ENCODE peak calls at places on chromosomes 1 and 21, in six cellular contexts. One of them, this sample, is unnamed.

GRCh38 chr1:155003227-155003765 is 694 bp downstream of the ZBTB7B start:
- DNase-seq in omental fat pad: no peak
- DNase-seq in psoas muscle: peak
- DNase-seq in HL-60: no peak
- DNase-seq in Calu3: no peak
- DNase-seq in GM12864: no peak
- DNase-seq in this sample: no peak

GRCh38 chr1:61076728-61077675 is 5.4 kb upstream of the NFIA start:
- DNase-seq in omental fat pad: peak
- DNase-seq in psoas muscle: peak
- DNase-seq in HL-60: peak
- DNase-seq in Calu3: peak
- DNase-seq in GM12864: peak
- DNase-seq in this sample: peak

GRCh38 chr1:167057297-167057688 is 32.9 kb downstream of the GPA33 start:
- DNase-seq in omental fat pad: no peak
- DNase-seq in psoas muscle: no peak
- DNase-seq in HL-60: peak
- DNase-seq in Calu3: peak
- DNase-seq in GM12864: peak
- DNase-seq in this sample: peak

GRCh38 chr1:55037733-55038551 is 1.4 kb upstream of the PCSK9 start:
- DNase-seq in omental fat pad: no peak
- DNase-seq in psoas muscle: no peak
- DNase-seq in HL-60: no peak
- DNase-seq in Calu3: no peak
- DNase-seq in GM12864: no peak
- DNase-seq in this sample: no peak

GRCh38 chr1:199312626-199313025 is 673.8 kb downstream of the PTPRC start:
- DNase-seq in omental fat pad: no peak
- DNase-seq in psoas muscle: no peak
- DNase-seq in HL-60: no peak
- DNase-seq in Calu3: no peak
- DNase-seq in GM12864: no peak
- DNase-seq in this sample: no peak

GRCh38 chr1:87179851-87180519 is 148.7 kb upstream of the LMO4 start:
- DNase-seq in omental fat pad: no peak
- DNase-seq in psoas muscle: no peak
- DNase-seq in HL-60: peak
- DNase-seq in Calu3: no peak
- DNase-seq in GM12864: no peak
- DNase-seq in this sample: no peak

GRCh38 chr1:77281491-77282186 is at the start of gene AK5:
- DNase-seq in omental fat pad: no peak
- DNase-seq in psoas muscle: peak
- DNase-seq in HL-60: peak
- DNase-seq in Calu3: peak
- DNase-seq in GM12864: no peak
- DNase-seq in this sample: peak

GRCh38 chr21:29669416-29669815 is 270.4 kb downstream of the GRIK1 start:
- DNase-seq in omental fat pad: no peak
- DNase-seq in psoas muscle: no peak
- DNase-seq in HL-60: no peak
- DNase-seq in Calu3: no peak
- DNase-seq in GM12864: no peak
- DNase-seq in this sample: no peak

GRCh38 chr1:154663656-154664055 is 55.7 kb upstream of the ADAR start:
- DNase-seq in omental fat pad: no peak
- DNase-seq in psoas muscle: no peak
- DNase-seq in HL-60: no peak
- DNase-seq in Calu3: no peak
- DNase-seq in GM12864: no peak
- DNase-seq in this sample: no peak

GRCh38 chr21:17003221-17003620 is 509.6 kb upstream of the CXADR start:
- DNase-seq in omental fat pad: no peak
- DNase-seq in psoas muscle: no peak
- DNase-seq in HL-60: no peak
- DNase-seq in Calu3: no peak
- DNase-seq in GM12864: no peak
- DNase-seq in this sample: no peak

GRCh38 chr21:41673596-41674335 is 93.1 kb downstream of the RIPK4 start:
- DNase-seq in omental fat pad: no peak
- DNase-seq in psoas muscle: no peak
- DNase-seq in HL-60: no peak
- DNase-seq in Calu3: no peak
- DNase-seq in GM12864: no peak
- DNase-seq in this sample: no peak

GRCh38 chr1:226763741-226764264 is 24.7 kb upstream of the ITPKB start:
- DNase-seq in omental fat pad: no peak
- DNase-seq in psoas muscle: no peak
- DNase-seq in HL-60: no peak
- DNase-seq in Calu3: peak
- DNase-seq in GM12864: no peak
- DNase-seq in this sample: no peak

GRCh38 chr1:232695626-232696025 is 65.7 kb upstream of the SIPA1L2 start:
- DNase-seq in omental fat pad: no peak
- DNase-seq in psoas muscle: no peak
- DNase-seq in HL-60: no peak
- DNase-seq in Calu3: no peak
- DNase-seq in GM12864: no peak
- DNase-seq in this sample: no peak

GRCh38 chr1:224565186-224565585 is 50.9 kb upstream of the CNIH3 start:
- DNase-seq in omental fat pad: no peak
- DNase-seq in psoas muscle: peak
- DNase-seq in HL-60: peak
- DNase-seq in Calu3: peak
- DNase-seq in GM12864: no peak
- DNase-seq in this sample: no peak

GRCh38 chr1:114152211-114153050 is 1.2 kb downstream of the SYT6 start:
- DNase-seq in omental fat pad: no peak
- DNase-seq in psoas muscle: peak
- DNase-seq in HL-60: peak
- DNase-seq in Calu3: no peak
- DNase-seq in GM12864: no peak
- DNase-seq in this sample: peak

GRCh38 chr21:31205412-31205811 is 138.6 kb downstream of the TIAM1 start:
- DNase-seq in omental fat pad: no peak
- DNase-seq in psoas muscle: no peak
- DNase-seq in HL-60: no peak
- DNase-seq in Calu3: no peak
- DNase-seq in GM12864: no peak
- DNase-seq in this sample: no peak

GRCh38 chr1:234603221-234604204 is 6.5 kb downstream of the IRF2BP2 start:
- DNase-seq in omental fat pad: no peak
- DNase-seq in psoas muscle: no peak
- DNase-seq in HL-60: peak
- DNase-seq in Calu3: no peak
- DNase-seq in GM12864: no peak
- DNase-seq in this sample: no peak

GRCh38 chr1:165235777-165236285 is 120.7 kb downstream of the LMX1A start:
- DNase-seq in omental fat pad: no peak
- DNase-seq in psoas muscle: peak
- DNase-seq in HL-60: no peak
- DNase-seq in Calu3: peak
- DNase-seq in GM12864: no peak
- DNase-seq in this sample: peak

GRCh38 chr1:182957902-182958395 is 5.0 kb upstream of the SHCBP1L start:
- DNase-seq in omental fat pad: no peak
- DNase-seq in psoas muscle: no peak
- DNase-seq in HL-60: no peak
- DNase-seq in Calu3: no peak
- DNase-seq in GM12864: no peak
- DNase-seq in this sample: no peak

GRCh38 chr1:206658264-206658980 is 23.1 kb downstream of the DYRK3 start:
- DNase-seq in omental fat pad: no peak
- DNase-seq in psoas muscle: peak
- DNase-seq in HL-60: peak
- DNase-seq in Calu3: peak
- DNase-seq in GM12864: no peak
- DNase-seq in this sample: peak

GRCh38 chr1:112807117-112807516 is 92.0 kb upstream of the PPM1J start:
- DNase-seq in omental fat pad: no peak
- DNase-seq in psoas muscle: no peak
- DNase-seq in HL-60: no peak
- DNase-seq in Calu3: peak
- DNase-seq in GM12864: no peak
- DNase-seq in this sample: no peak

GRCh38 chr1:48753293-48753692 is 23.4 kb downstream of the BEND5 start:
- DNase-seq in omental fat pad: no peak
- DNase-seq in psoas muscle: no peak
- DNase-seq in HL-60: no peak
- DNase-seq in Calu3: no peak
- DNase-seq in GM12864: no peak
- DNase-seq in this sample: no peak

GRCh38 chr1:227893696-227894305 is 53.9 kb downstream of the WNT9A start:
- DNase-seq in omental fat pad: peak
- DNase-seq in psoas muscle: peak
- DNase-seq in HL-60: no peak
- DNase-seq in Calu3: no peak
- DNase-seq in GM12864: no peak
- DNase-seq in this sample: no peak
- TF ChIP-seq CTCF in omental fat pad: no peak
- TF ChIP-seq CTCF in psoas muscle: no peak
- TF ChIP-seq CTCF in HL-60: no peak
- TF ChIP-seq CTCF in Calu3: no peak
- TF ChIP-seq CTCF in GM12864: no peak
- TF ChIP-seq CTCF in this sample: no peak

GRCh38 chr1:43054961-43055360 is 96.3 kb upstream of the SLC2A1 start:
- DNase-seq in omental fat pad: no peak
- DNase-seq in psoas muscle: no peak
- DNase-seq in HL-60: no peak
- DNase-seq in Calu3: no peak
- DNase-seq in GM12864: no peak
- DNase-seq in this sample: no peak
- TF ChIP-seq CTCF in omental fat pad: no peak
- TF ChIP-seq CTCF in psoas muscle: no peak
- TF ChIP-seq CTCF in HL-60: no peak
- TF ChIP-seq CTCF in Calu3: no peak
- TF ChIP-seq CTCF in GM12864: no peak
- TF ChIP-seq CTCF in this sample: no peak

GRCh38 chr1:156075158-156075557 is 7.1 kb downstream of the MEX3A start:
- DNase-seq in omental fat pad: no peak
- DNase-seq in psoas muscle: no peak
- DNase-seq in HL-60: no peak
- DNase-seq in Calu3: no peak
- DNase-seq in GM12864: no peak
- DNase-seq in this sample: no peak
- TF ChIP-seq CTCF in omental fat pad: no peak
- TF ChIP-seq CTCF in psoas muscle: no peak
- TF ChIP-seq CTCF in HL-60: no peak
- TF ChIP-seq CTCF in Calu3: no peak
- TF ChIP-seq CTCF in GM12864: no peak
- TF ChIP-seq CTCF in this sample: no peak

GRCh38 chr1:85838238-85838637 is 130.0 kb upstream of the ZNHIT6 start:
- DNase-seq in omental fat pad: no peak
- DNase-seq in psoas muscle: no peak
- DNase-seq in HL-60: no peak
- DNase-seq in Calu3: no peak
- DNase-seq in GM12864: peak
- DNase-seq in this sample: no peak

GRCh38 chr1:85836736-85837135 is 128.5 kb upstream of the ZNHIT6 start:
- DNase-seq in omental fat pad: no peak
- DNase-seq in psoas muscle: no peak
- DNase-seq in HL-60: no peak
- DNase-seq in Calu3: no peak
- DNase-seq in GM12864: no peak
- DNase-seq in this sample: no peak

DNA sequence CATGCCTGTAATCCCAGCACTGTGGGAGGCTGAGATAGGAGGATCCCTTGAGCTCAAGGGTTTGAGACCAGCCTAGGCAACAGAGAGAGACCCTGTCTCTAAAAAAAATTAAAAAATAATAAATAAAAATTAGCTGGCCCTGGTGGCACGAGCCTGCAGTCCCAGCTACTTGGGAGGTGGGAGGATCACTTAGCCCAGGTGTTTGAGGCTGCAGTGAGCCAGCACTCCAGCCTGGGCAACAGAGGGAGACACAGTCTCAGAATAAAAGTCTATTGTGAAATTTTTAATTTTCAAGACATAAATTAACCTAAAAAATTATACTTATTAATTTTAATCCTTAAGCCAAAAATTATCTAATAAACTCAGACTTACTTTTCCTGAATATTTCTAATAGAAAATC is 131.2 kb upstream of the ZNHIT6 start:
- DNase-seq in omental fat pad: no peak
- DNase-seq in psoas muscle: no peak
- DNase-seq in HL-60: no peak
- DNase-seq in Calu3: no peak
- DNase-seq in GM12864: no peak
- DNase-seq in this sample: no peak
- TF ChIP-seq CTCF in omental fat pad: no peak
- TF ChIP-seq CTCF in psoas muscle: no peak
- TF ChIP-seq CTCF in HL-60: no peak
- TF ChIP-seq CTCF in Calu3: no peak
- TF ChIP-seq CTCF in GM12864: no peak
- TF ChIP-seq CTCF in this sample: no peak

DNA sequence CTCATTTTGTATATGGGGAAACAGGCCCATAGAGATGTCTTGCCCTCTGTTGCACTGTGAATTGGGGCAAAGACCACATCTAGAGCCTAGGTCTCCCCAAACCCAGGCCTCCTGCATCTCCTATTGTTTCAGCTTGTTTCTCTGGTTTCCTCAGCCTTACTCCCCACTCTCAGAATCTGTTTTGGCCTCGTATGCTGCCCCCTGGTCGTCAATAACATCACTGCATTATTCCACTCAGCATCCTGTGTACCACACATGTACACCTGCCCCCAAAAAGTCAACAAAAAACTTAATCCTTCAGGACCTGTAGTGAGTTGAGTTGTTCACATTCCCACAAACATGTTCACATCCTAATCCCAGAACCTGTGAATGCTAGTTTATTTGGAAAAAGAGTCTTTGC is 184.8 kb downstream of the BRINP2 start:
- DNase-seq in omental fat pad: no peak
- DNase-seq in psoas muscle: no peak
- DNase-seq in HL-60: no peak
- DNase-seq in Calu3: peak
- DNase-seq in GM12864: no peak
- DNase-seq in this sample: peak
- TF ChIP-seq CTCF in omental fat pad: no peak
- TF ChIP-seq CTCF in psoas muscle: peak
- TF ChIP-seq CTCF in HL-60: no peak
- TF ChIP-seq CTCF in Calu3: peak
- TF ChIP-seq CTCF in GM12864: peak
- TF ChIP-seq CTCF in this sample: peak

GRCh38 chr1:20169932-20170331 is 16.0 kb upstream of the UBXN10 start:
- DNase-seq in omental fat pad: no peak
- DNase-seq in psoas muscle: no peak
- DNase-seq in HL-60: no peak
- DNase-seq in Calu3: no peak
- DNase-seq in GM12864: no peak
- DNase-seq in this sample: no peak
- TF ChIP-seq CTCF in omental fat pad: no peak
- TF ChIP-seq CTCF in psoas muscle: no peak
- TF ChIP-seq CTCF in HL-60: no peak
- TF ChIP-seq CTCF in Calu3: no peak
- TF ChIP-seq CTCF in GM12864: no peak
- TF ChIP-seq CTCF in this sample: no peak

DNA sequence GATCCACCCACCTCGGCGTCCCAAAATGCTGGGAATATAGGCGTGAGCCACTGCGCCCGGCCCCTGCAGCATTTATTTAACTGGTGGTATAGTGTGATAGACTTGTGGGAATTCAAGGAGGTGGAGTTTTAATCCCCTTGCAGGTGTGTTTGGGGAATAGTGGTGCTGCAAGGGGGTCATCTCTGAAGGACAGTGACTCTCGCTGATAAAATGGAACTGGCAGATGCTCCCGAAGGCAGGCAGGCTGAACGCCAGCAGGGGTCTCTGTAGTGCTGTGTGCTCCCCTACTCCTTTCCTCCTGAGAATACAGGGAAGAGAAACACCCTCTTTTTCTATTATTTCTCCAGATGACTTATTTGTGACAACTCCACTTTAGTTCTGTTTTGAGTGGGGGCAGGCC is 4.0 kb downstream of the OSCP1 start:
- DNase-seq in omental fat pad: no peak
- DNase-seq in psoas muscle: no peak
- DNase-seq in HL-60: peak
- DNase-seq in Calu3: no peak
- DNase-seq in GM12864: no peak
- DNase-seq in this sample: peak
- TF ChIP-seq CTCF in omental fat pad: no peak
- TF ChIP-seq CTCF in psoas muscle: no peak
- TF ChIP-seq CTCF in HL-60: peak
- TF ChIP-seq CTCF in Calu3: no peak
- TF ChIP-seq CTCF in GM12864: peak
- TF ChIP-seq CTCF in this sample: peak

This sample was measured in neural crest cell.